ENCODE peak calls at places on chromosomes 4 and X, in ten cellular contexts. N, E, R, Z, C, B, I, L, T and G are unnamed samples.

GRCh38 chrX:124895947-124896346 is 423.7 kb upstream of the TEX13C start:
- DNase-seq in N (no peak), E (no peak), R (no peak), Z (no peak), C (no peak), B (no peak), I (no peak), L (no peak), T (no peak), G (no peak)

GRCh38 chrX:47523297-47523696 is 37.7 kb upstream of the ARAF start:
- DNase-seq in N (peak), E (peak), R (peak), Z (peak), C (no peak), B (peak), I (peak), L (peak), T (peak), G (peak)

GRCh38 chr4:140233811-140234696 is 80.1 kb upstream of the MAML3 start:
- DNase-seq in N (peak), E (no peak), R (no peak), Z (no peak), C (no peak), B (peak), I (no peak), L (no peak), T (no peak), G (no peak)

GRCh38 chr4:26860922-26861433 is 337 bp downstream of the STIM2 start:
- DNase-seq in N (no peak), E (peak), R (peak), Z (peak), C (no peak), B (peak), I (no peak), L (peak), T (peak), G (no peak)

GRCh38 chr4:113828712-113829111 is 67.2 kb upstream of the CAMK2D start:
- DNase-seq in N (no peak), E (no peak), R (no peak), Z (no peak), C (no peak), B (no peak), I (no peak), L (no peak), T (no peak), G (no peak)

GRCh38 chr4:106312377-106312776 is 3.6 kb downstream of the TBCK start:
- DNase-seq in N (no peak), E (no peak), R (no peak), Z (no peak), C (no peak), B (no peak), I (no peak), L (no peak), T (no peak), G (no peak)

GRCh38 chr4:103948244-103949018 is 228.6 kb upstream of the TACR3 start:
- DNase-seq in N (no peak), E (no peak), R (no peak), Z (no peak), C (no peak), B (no peak), I (no peak), L (no peak), T (no peak), G (no peak)

GRCh38 chrX:83829874-83830273 is 31.1 kb upstream of the CYLC1 start:
- DNase-seq in N (no peak), E (no peak), R (no peak), Z (no peak), C (no peak), B (no peak), I (no peak), L (no peak), T (no peak), G (no peak)